ENCODE peak calls at places on chromosomes 7 and 10, in six cellular contexts. Q is neuronal stem cell; F is effector memory CD4-positive, alpha-beta T cell; G is pancreas; K is HCT116; C is tibial artery. V is an unnamed sample. For H3K27me3, the result is how much of the 10 kb centered on the place peaks cover.

GRCh38 chr10:81179805-81180452 is 642.2 kb downstream of the SH2D4B start:
- DNase-seq in C (no peak), G (no peak), F (no peak), K (no peak), Q (peak), V (peak)

GRCh38 chr10:28892818-28893547 is 215.7 kb downstream of the BAMBI start:
- DNase-seq in G (no peak), Q (no peak), F (no peak), C (no peak), K (no peak), V (no peak)

GRCh38 chr7:116354171-116354545 is 143.8 kb downstream of the TES start:
- DNase-seq in K (no peak), G (peak), C (peak), Q (no peak), F (no peak), V (no peak)

GRCh38 chr7:51226042-51226755 is 90.4 kb downstream of the COBL start:
- DNase-seq in G (no peak), Q (no peak), C (no peak), F (no peak), K (no peak), V (no peak)

GRCh38 chr10:49311562-49312236 is 12.7 kb downstream of the C10orf71 start:
- DNase-seq in C (no peak), Q (no peak), K (no peak), G (no peak), F (no peak), V (no peak)

GRCh38 chr7:82594665-82595064 is 151.1 kb upstream of the CACNA2D1 start:
- DNase-seq in K (no peak), Q (peak), F (no peak), C (no peak), G (no peak), V (no peak)

GRCh38 chr10:52007091-52007490 is 307.0 kb upstream of the DKK1 start:
- DNase-seq in C (no peak), G (no peak), K (no peak), F (no peak), Q (no peak), V (no peak)

GRCh38 chr10:34407227-34407626 is 407.9 kb downstream of the PARD3 start:
- DNase-seq in C (no peak), G (no peak), Q (no peak), K (no peak), F (no peak), V (no peak)

GRCh38 chr10:85864173-85864549 is 502.4 kb downstream of the GRID1 start:
- DNase-seq in F (no peak), Q (no peak), K (no peak), G (no peak), C (no peak), V (no peak)

GRCh38 chr7:116981887-116982430 is 28.7 kb downstream of the ST7 start:
- DNase-seq in Q (no peak), K (no peak), C (no peak), G (no peak), F (no peak), V (no peak)

GRCh38 chr7:151107882-151108281 is 21.6 kb downstream of the AGAP3 start:
- DNase-seq in C (no peak), K (no peak), F (no peak), G (peak), Q (no peak), V (no peak)

GRCh38 chr7:155380221-155380861 is 77.6 kb upstream of the EN2 start:
- DNase-seq in F (peak), C (peak), K (peak), Q (no peak), G (peak), V (peak)
- H3K27me3 ChIP-seq in F (half or more), C (half or more), K (under half), Q (under half), G (under half), V (half or more)

DNA sequence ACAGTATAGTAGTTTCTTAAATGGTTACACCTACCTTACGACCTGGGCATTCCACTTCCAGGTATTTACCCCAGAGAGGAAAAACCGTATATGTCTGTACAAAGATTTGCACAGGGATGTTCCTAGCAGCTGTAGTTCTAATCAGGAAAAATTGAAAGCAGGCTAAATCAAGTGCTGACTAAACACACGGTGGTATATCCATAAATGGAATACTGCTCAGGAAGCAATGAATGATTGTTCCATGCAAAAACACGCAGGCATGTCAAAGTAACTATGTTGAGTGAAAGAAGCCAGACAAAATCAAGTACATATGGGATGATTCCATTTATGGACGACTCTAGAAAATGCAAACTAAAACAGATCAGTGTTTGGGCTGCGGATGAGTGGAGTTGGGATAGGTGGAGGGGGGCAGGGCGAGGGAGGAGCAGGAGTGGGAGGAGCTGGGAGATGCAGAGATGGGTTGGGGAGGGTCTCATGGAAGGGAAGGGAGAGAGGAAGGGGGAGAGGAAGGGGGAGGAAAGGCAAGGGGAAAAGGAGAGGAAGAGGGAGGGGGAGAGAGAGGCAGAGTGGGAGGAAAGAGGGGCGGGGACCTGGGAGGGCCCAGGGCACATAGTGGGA is 484 bp upstream of the MSRB2 start:
- DNase-seq in G (no peak), F (no peak), K (no peak), Q (no peak), C (no peak), V (peak)
- H3K4me3 ChIP-seq in G (peak), F (peak), K (peak), Q (no peak), C (peak), V (no peak)

DNA sequence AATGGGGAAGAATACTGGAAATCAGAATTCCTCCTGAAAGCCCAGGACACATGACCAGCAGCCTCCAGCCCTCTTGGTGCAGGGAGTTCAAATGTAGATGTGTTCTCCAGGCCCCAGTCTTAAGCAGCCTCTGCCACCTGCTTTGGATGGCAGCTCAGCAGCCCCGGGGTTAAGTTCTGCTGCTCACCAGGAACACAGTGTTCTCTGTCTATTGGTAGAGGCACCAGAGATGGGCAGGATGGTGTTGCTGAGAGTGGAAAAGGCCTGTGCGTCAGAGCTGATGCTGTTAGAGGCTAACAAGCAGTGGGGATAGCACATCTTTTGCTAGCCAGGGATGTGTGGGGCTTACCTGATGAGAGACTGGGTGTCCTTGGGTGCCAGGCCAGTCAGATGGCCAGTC is 56.8 kb downstream of the PAX2 start:
- DNase-seq in C (no peak), G (no peak), F (no peak), Q (no peak), K (no peak), V (no peak)
- H3K27me3 ChIP-seq in C (half or more), G (under half), F (under half), Q (under half), K (under half), V (under half)

DNA sequence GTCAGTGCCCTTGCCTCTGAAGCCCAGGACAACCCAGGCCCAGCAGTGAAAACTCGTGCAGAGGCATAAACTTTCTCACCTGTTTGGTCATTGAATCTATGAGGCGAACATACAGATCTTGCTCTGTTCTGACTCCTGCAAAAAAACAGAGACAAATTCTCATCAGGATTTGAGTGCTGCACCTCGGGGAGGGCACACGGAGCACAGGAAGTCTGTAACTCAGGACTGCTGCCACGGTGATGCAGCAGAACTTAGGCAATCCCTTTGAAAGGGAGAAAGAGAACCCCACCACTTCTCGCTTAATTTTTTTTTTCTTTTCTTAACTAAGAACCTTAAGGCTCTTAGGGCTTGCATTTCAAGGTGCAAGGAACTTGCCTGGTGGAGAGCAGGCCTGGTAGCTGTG is 2.0 kb downstream of the EBF3 start:
- DNase-seq in G (no peak), K (no peak), C (no peak), Q (peak), F (no peak), V (no peak)
- H3K4me3 ChIP-seq in G (no peak), K (no peak), C (peak), Q (no peak), F (no peak), V (no peak)

DNA sequence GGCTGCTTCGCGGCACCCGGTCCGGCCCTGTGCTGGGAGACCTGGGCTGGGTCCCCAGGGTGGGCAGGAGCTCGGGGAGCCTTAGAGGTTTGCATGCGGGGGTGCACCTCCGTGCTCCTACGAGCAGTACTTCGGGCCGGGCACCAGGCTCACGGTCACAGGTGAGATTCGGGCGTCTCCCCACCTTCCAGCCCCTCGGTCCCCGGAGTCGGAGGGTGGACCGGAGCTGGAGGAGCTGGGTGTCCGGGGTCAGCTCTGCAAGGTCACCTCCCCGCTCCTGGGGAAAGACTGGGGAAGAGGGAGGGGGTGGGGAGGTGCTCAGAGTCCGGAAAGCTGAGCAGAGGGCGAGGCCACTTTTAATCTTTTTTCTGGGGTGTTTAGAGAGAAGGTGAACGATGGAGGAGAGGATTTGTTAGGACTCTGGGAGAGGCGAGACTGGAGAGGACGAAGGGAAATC is 26.6 kb downstream of the PRSS2 start:
- DNase-seq in K (no peak), F (no peak), G (no peak), Q (no peak), C (no peak), V (no peak)
- H3K27me3 ChIP-seq in K (under half), F (under half), G (under half), Q (under half), C (half or more), V (under half)

DNA sequence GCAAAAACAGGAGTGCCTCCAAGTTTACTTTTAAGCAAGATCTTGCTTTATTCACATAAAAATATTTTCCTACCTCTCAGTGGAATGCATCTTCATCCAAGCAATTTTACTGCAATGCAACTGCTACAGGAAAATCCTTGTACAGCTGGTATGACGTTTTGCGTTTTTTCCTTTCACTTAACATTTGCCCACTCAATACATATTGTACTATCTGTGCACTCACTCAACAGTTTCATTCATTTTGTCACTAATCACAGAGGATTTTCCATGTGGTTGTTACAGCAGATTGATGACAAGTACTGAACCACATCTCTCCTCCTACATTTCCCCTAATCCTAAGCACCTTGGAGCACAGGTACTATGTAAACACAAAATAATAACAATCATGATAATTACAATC is 222.0 kb upstream of the IMMP2L start:
- DNase-seq in C (no peak), G (no peak), Q (no peak), F (no peak), K (no peak), V (no peak)
- H3K4me3 ChIP-seq in C (no peak), G (no peak), Q (no peak), F (no peak), K (no peak), V (no peak)

DNA sequence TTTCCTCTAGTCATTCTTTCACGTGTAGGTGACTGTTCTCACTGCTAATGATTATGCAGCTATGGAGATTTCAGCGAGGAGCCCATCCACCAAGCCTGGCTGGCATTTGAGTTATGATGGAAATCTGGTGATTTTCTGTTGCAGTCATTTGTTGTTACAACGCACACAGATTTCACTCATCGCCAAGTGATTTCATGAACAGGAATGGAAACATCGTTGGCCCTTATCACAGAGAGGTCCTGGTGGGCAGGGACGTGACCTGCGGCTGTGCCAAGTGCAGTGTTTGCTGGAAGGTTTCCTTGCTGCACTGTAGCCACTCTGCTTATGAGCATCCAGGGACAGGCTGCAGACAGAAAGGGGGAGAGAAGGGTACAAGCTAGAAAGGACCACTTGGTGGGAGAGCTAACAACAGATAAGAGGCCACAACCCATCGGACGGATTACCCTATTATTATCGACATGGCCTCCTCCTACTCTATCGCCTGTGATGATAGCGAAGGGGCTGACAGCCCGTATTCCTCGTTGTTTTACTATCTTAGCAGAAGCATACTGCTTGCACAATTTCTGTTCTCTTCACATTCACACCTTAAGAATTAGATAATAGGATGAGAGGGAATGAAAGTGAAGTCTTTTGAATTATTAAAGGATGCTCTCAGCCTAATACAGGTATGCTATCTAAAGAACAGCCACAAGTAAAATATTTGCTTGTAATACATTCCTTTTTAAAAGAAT is 99.0 kb upstream of the PITRM1 start:
- DNase-seq in F (no peak), G (no peak), C (no peak), K (no peak), Q (no peak), V (no peak)
- H3K27me3 ChIP-seq in F (under half), G (under half), C (under half), K (under half), Q (under half), V (under half)

GRCh38 chr7:155811895-155812761 is at the start of gene SHH:
- DNase-seq in K (no peak), F (no peak), Q (no peak), C (no peak), G (no peak), V (no peak)
- H3K4me3 ChIP-seq in K (peak), F (no peak), Q (peak), C (no peak), G (no peak), V (no peak)

GRCh38 chr10:71396714-71397339 is at the start of gene CDH23:
- DNase-seq in G (peak), Q (peak), K (no peak), C (no peak), F (no peak), V (no peak)
- H3K27me3 ChIP-seq in G (under half), Q (under half), K (under half), C (under half), F (under half), V (under half)

GRCh38 chr10:29949411-29950011 is 109.9 kb downstream of the JCAD start:
- DNase-seq in G (no peak), Q (no peak), K (no peak), C (no peak), F (no peak), V (no peak)

GRCh38 chr10:29946953-29947700 is 112.3 kb downstream of the JCAD start:
- DNase-seq in C (peak), Q (no peak), F (no peak), G (peak), K (no peak), V (no peak)

GRCh38 chr10:29948971-29949370 is 110.4 kb downstream of the JCAD start:
- DNase-seq in F (no peak), C (no peak), G (no peak), Q (no peak), K (no peak), V (no peak)

GRCh38 chr10:29946614-29946952 is 112.8 kb downstream of the JCAD start:
- DNase-seq in G (peak), K (no peak), Q (no peak), C (no peak), F (no peak), V (no peak)

DNA sequence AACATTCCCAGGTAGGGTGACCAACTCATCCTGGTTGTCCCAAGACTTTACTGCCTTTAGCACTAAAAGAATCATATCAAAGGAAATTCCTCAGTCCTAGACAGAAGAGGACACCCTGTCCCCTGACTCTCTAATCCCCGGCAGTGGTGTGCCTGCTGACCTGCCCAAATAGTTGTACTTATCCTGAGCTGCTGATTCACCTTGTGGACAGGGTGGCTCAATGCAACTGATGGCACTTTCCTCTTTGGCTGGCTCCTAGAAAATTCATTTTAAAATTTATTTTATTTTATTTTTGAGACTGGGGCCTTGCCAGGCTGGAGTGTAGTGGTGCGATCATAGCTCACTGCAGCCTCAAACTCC is 111.7 kb downstream of the JCAD start:
- DNase-seq in K (no peak), F (no peak), C (no peak), G (no peak), Q (no peak), V (no peak)
- H3K4me3 ChIP-seq in K (no peak), F (no peak), C (peak), G (no peak), Q (no peak), V (no peak)